ENCODE peak calls at places on chromosomes 6 and 20, in four cellular contexts. G is upper lobe of right lung, U is lower lobe of right lung, M is AG10803. V is an unnamed sample.

GRCh38 chr20:1171461-1172093 is 13.2 kb downstream of the TMEM74B start:
- DNase-seq in G (no peak), U (no peak), M (peak; percentile 13), V (no peak)

GRCh38 chr6:33273924-33274902 is 2.3 kb downstream of the RPS18 start:
- DNase-seq in M (no peak), G (no peak), U (no peak), V (no peak)

GRCh38 chr20:547394-547793 is 3.8 kb upstream of the CSNK2A1 start:
- DNase-seq in G (no peak), M (no peak), U (no peak), V (no peak)

GRCh38 chr6:165733487-165733791 is 70.4 kb upstream of the PDE10A start:
- DNase-seq in U (no peak), G (no peak), M (no peak), V (no peak)

GRCh38 chr6:138691595-138692057 is 81.9 kb upstream of the CCDC28A start:
- DNase-seq in U (no peak), M (peak; percentile 86), G (no peak), V (no peak)

GRCh38 chr6:154509421-154510143 is 903 bp downstream of the CNKSR3 start:
- DNase-seq in G (peak; percentile 74), M (peak; percentile 43), U (peak; percentile 52), V (peak; percentile 70)

GRCh38 chr20:44792794-44793193 is 17.6 kb downstream of the RIMS4 start:
- DNase-seq in M (no peak), U (no peak), G (no peak), V (no peak)

GRCh38 chr20:20664795-20665194 is 47.6 kb downstream of the RALGAPA2 start:
- DNase-seq in G (no peak), M (no peak), U (no peak), V (no peak)

GRCh38 chr6:21537660-21538059 is 55.9 kb upstream of the SOX4 start:
- DNase-seq in G (no peak), M (no peak), U (no peak), V (no peak)

GRCh38 chr6:1070085-1070521 is 241.8 kb upstream of the FOXQ1 start:
- DNase-seq in U (no peak), M (no peak), G (no peak), V (no peak)

GRCh38 chr6:23031986-23032385 is 462.6 kb downstream of the HDGFL1 start:
- DNase-seq in U (no peak), M (peak; percentile 5), G (no peak), V (no peak)

GRCh38 chr6:138803914-138804313 is 8.0 kb downstream of the ECT2L start:
- DNase-seq in G (no peak), U (no peak), M (peak; percentile 52), V (no peak)

GRCh38 chr6:35028781-35029180 is 112.4 kb downstream of the TCP11 start:
- DNase-seq in G (no peak), M (no peak), U (no peak), V (no peak)

GRCh38 chr20:40750541-40750940 is 61.5 kb upstream of the MAFB start:
- DNase-seq in M (no peak), U (no peak), G (no peak), V (no peak)

GRCh38 chr6:163349001-163349680 is 65.4 kb upstream of the QKI start:
- DNase-seq in M (no peak), U (no peak), G (no peak), V (no peak)

GRCh38 chr20:63536241-63536977 is 767 bp downstream of the PTK6 start:
- DNase-seq in M (peak; percentile 39), U (no peak), G (no peak), V (peak; percentile 85)

GRCh38 chr6:118881440-118882313 is 12.3 kb upstream of the ASF1A start:
- DNase-seq in G (no peak), U (no peak), M (no peak), V (no peak)

GRCh38 chr20:61662226-61662945 is 403.3 kb downstream of the TAF4 start:
- DNase-seq in G (no peak), M (no peak), U (no peak), V (peak; percentile 41)

GRCh38 chr6:109743739-109744138 is 52.6 kb downstream of the FIG4 start:
- DNase-seq in M (peak; percentile 66), G (no peak), U (no peak), V (no peak)

GRCh38 chr6:48078092-48078491 is 32.9 kb downstream of the PTCHD4 start:
- DNase-seq in G (no peak), U (no peak), M (no peak), V (no peak)

GRCh38 chr6:166005846-166006592 is 161.6 kb downstream of the TBXT start:
- DNase-seq in G (no peak), U (no peak), M (peak; percentile 70), V (no peak)

GRCh38 chr6:2134559-2134958 is 110.8 kb downstream of the GMDS start:
- DNase-seq in U (no peak), M (no peak), G (no peak), V (no peak)

GRCh38 chr6:8268606-8269005 is 166.3 kb upstream of the EEF1E1 start:
- DNase-seq in G (no peak), M (no peak), U (no peak), V (no peak)

GRCh38 chr6:134436281-134436815 is 118.4 kb upstream of the SGK1 start:
- DNase-seq in U (peak; percentile 58), M (peak; percentile 96), G (no peak), V (no peak)

DNA sequence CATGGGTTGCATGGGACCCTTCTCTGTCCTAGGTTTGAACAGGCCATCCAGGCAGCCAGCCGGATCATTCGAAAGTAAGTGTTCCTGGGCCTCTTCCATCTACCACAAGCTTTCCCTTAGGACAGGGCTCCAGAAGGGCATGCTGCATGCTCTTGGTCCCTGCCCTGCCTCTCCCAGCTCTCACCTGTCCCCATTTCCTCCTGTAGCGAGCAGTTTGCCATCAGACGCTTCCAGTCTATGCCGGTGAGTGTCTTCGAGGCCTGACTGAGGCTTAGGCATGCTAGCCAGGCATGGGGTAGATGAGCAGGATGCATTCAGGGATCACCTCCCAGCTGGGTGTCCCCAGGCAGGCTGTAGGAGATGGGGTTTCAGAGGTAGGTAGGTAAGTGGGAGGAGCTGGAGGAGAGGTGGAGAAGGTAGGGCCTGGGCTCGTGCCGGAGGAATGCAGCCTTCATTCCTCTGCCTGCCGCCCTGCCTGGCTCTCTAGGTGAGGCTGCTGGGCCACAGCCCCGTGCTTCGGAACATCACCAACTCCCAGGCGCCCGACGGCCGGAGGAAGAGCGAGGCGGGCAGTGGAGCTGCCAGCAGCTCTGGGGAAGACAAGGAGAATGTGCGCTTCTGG is 4.3 kb downstream of the CDC25B start:
- DNase-seq in G (no peak), M (no peak), U (peak; percentile 53), V (no peak)
- H3K4me3 ChIP-seq in G (no peak overlapping the region), M (no peak overlapping the region), U (peak overlapping the region; percentile 14), V (no peak overlapping the region)

DNA sequence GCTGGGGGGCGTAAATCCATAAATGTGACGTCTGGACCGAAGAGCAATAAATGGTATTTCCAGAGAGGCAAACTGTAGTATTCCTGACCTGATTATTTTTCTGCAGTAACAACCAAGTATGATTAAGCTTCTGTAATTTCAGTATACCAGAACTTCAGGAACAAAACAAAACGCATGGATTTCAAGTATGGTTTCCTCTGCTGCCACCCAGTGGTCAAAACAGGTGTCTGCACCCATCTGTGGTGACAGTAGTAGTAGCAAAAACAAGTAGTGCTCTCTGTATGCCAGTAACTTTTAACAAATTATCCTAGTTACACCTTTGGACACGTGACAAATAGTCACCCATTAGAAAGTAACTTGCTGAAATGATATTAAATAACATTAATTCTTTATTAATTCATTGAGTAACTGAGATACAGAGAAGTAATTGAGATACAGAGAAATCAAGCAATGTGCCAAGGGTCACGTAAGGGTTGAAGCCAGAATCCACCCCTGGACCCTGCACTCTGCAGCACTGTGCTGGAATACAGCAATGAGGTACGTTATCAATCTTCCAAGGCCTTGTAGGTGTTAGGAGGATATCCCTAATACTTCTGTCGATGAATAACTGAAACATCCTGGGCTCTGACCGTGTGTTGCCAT is 7.9 kb downstream of the CALHM4 start:
- DNase-seq in M (peak; percentile 69), U (peak; percentile 70), G (peak; percentile 67), V (peak; percentile 80)
- H3K4me3 ChIP-seq in M (peak overlapping the region; percentile 26), U (no peak overlapping the region), G (no peak overlapping the region), V (no peak overlapping the region)

GRCh38 chr6:17847203-17847602 is 140.2 kb downstream of the KIF13A start:
- DNase-seq in G (no peak), M (no peak), U (no peak), V (no peak)

GRCh38 chr6:17853533-17853932 is 133.9 kb downstream of the KIF13A start:
- DNase-seq in U (no peak), G (no peak), M (no peak), V (no peak)

GRCh38 chr6:17850281-17850680 is 137.2 kb downstream of the KIF13A start:
- DNase-seq in U (no peak), G (no peak), M (no peak), V (no peak)

GRCh38 chr6:17851720-17852161 is 135.7 kb downstream of the KIF13A start:
- DNase-seq in U (no peak), G (no peak), M (no peak), V (no peak)

GRCh38 chr6:17851001-17851719 is 136.3 kb downstream of the KIF13A start:
- DNase-seq in U (no peak), G (no peak), M (peak; percentile 46), V (no peak)
- H3K4me3 ChIP-seq in U (no peak overlapping the region), G (no peak overlapping the region), M (no peak overlapping the region), V (no peak overlapping the region)

GRCh38 chr6:150301871-150302800 is 66.7 kb upstream of the IYD start:
- DNase-seq in G (no peak), M (peak; percentile 59), U (no peak), V (no peak)
- H3K4me3 ChIP-seq in G (no peak overlapping the region), M (no peak overlapping the region), U (no peak overlapping the region), V (no peak overlapping the region)

GRCh38 chr6:155628315-155628714 is 172.7 kb upstream of the NOX3 start:
- DNase-seq in M (no peak), G (no peak), U (no peak), V (no peak)

DNA sequence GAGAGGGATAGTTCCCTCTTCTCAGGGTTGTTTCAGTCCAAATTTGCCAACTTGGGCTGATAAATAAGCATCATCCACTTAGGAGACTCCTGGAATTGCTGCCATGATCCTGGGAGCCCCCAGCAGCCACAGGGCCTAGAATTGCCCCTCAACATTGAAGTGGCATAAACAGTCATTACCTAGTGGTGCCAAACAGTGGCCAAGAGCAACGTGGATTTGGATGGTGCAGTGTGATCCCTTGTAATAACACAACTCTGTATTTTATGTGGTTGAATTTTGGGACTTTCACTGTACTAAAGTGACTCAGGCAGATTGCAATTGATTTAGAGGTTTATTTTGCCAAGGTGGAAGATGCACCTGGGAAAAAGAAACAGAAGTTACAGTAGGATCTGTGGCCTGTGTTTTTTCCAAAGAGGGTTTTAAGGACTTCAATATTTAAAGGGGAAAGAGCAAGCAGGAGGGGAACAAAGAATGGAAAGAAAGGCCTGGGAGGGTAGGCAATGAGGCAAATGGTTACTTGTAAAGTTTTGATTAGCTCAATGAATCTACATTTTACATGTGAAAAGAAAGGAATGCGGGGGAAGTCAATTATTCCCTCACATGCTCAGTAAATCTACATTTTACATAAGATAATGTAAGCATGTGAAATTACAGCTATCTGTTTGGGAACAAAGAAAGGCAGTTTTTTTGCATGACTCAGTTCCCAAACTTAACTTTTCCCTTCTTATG is 168.0 kb upstream of the NOX3 start:
- DNase-seq in G (no peak), U (no peak), M (no peak), V (no peak)
- H3K4me3 ChIP-seq in G (no peak overlapping the region), U (no peak overlapping the region), M (no peak overlapping the region), V (no peak overlapping the region)

V was measured in spleen.